ENCODE peak calls at places on chromosomes 13 and 19, in seven cellular contexts. E is pancreas, X is esophagus squamous epithelium, U is body of pancreas, J is AG04450, H is K562, G is gastrocnemius medialis. R is an unnamed sample. For H3K9me3, the result is how much of the 10 kb centered on the place peaks cover.

GRCh38 chr19:6521718-6522646 is 8.8 kb upstream of the TNFSF9 start:
- DNase-seq in X (no peak), J (no peak), E (no peak), U (no peak), H (peak), G (no peak), R (no peak)

GRCh38 chr19:46287585-46287984 is 9.3 kb upstream of the HIF3A start:
- DNase-seq in U (no peak), G (no peak), X (no peak), H (peak), J (no peak), E (no peak), R (no peak)

GRCh38 chr13:99501952-99502310 is 659 bp downstream of the TM9SF2 start:
- DNase-seq in E (peak), H (no peak), J (no peak), G (peak), X (no peak), U (peak), R (peak)

GRCh38 chr19:10769533-10770491 is 51.9 kb downstream of the DNM2 start:
- DNase-seq in X (no peak), E (peak), H (peak), J (no peak), G (peak), U (peak), R (peak)

GRCh38 chr19:16051254-16052025 is 24.9 kb upstream of the TPM4 start:
- DNase-seq in X (no peak), H (peak), E (no peak), J (no peak), G (no peak), U (no peak), R (no peak)

GRCh38 chr13:41631296-41631965 is 174.1 kb downstream of the RGCC start:
- DNase-seq in E (no peak), H (no peak), X (no peak), J (no peak), U (no peak), G (no peak), R (no peak)

GRCh38 chr19:11142528-11143171 is 12.9 kb downstream of the SPC24 start:
- DNase-seq in G (peak), U (peak), H (peak), E (peak), X (no peak), J (peak), R (peak)

GRCh38 chr13:24670927-24671326 is 9.3 kb upstream of the ATP12A start:
- DNase-seq in H (peak), X (no peak), J (no peak), G (no peak), E (no peak), U (no peak), R (no peak)

GRCh38 chr13:99031725-99032298 is 53.9 kb upstream of the DOCK9 start:
- DNase-seq in X (no peak), U (no peak), E (no peak), H (no peak), J (no peak), G (no peak), R (no peak)

GRCh38 chr19:38141108-38141507 is 82.9 kb downstream of the DPF1 start:
- DNase-seq in G (no peak), E (no peak), X (no peak), U (no peak), J (no peak), H (no peak), R (no peak)

GRCh38 chr19:35644206-35644986 is 2.9 kb downstream of the ETV2 start:
- DNase-seq in E (peak), J (peak), U (peak), G (peak), H (peak), X (peak), R (peak)

GRCh38 chr13:79582896-79583295 is 101.9 kb downstream of the NDFIP2 start:
- DNase-seq in E (no peak), J (no peak), G (no peak), X (no peak), U (no peak), H (no peak), R (no peak)
- TF ChIP-seq CTCF in E (no peak), J (no peak), G (no peak), X (no peak), U (no peak), H (no peak), R (no peak)

DNA sequence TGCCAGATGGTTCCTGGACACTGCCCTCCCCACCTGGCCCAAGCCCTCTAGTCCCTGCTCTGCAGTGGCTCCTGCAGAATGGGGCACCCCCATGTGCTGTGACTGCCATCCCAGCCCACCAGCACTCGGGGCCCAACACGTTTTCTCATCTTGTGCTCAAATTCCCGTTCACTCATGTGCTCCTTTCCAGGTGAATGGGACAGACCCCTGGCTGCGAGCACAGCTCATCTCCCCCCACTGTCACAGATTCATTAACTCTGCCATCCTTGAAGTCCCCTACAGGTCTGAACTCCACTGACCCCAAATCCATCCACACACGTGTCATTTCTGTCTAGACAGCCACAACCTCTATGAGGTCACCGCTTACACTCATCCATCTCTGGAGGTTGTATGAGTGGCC is 23.6 kb downstream of the TUBA3C start:
- DNase-seq in G (no peak), J (no peak), X (no peak), H (no peak), E (no peak), U (no peak), R (no peak)
- H3K9me3 ChIP-seq in G (under half), J (half or more), X (half or more), H (under half), E (under half), U (under half), R (under half)

GRCh38 chr13:78098249-78098648 is 179.6 kb upstream of the EDNRB start:
- DNase-seq in J (no peak), G (no peak), E (no peak), X (no peak), U (no peak), H (no peak), R (no peak)

GRCh38 chr13:78102121-78102677 is 183.6 kb upstream of the EDNRB start:
- DNase-seq in X (no peak), J (no peak), U (no peak), G (peak), E (peak), H (no peak), R (peak)

DNA sequence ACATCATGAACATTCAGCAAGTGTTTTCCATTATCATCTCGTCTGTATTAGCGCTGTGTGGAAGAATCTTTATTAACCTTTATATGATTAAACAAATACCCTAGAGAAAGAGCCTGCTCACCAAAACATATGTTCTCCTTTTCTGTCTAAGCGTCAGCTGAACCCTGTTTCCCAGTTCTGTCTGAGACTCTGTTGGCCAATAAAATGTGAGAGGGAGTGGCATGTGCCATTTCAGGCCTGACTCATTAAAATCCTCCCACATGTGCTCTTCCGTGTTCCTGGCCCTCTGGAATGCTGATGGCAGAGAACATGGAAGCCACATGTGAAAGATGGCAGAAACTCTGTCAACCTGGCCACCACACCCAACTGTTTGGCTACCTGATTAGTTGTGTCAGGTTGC is 181.8 kb upstream of the EDNRB start:
- DNase-seq in H (no peak), X (no peak), E (no peak), U (no peak), J (no peak), G (no peak), R (no peak)
- H3K27ac ChIP-seq in H (no peak), X (no peak), E (no peak), U (no peak), J (no peak), G (no peak), R (no peak)

GRCh38 chr13:45464687-45465453 is at the start of gene COG3:
- DNase-seq in E (peak), X (peak), J (peak), H (peak), U (peak), G (peak), R (peak)
- TF ChIP-seq CTCF in E (peak), X (peak), J (peak), H (peak), U (no peak), G (no peak), R (no peak)

DNA sequence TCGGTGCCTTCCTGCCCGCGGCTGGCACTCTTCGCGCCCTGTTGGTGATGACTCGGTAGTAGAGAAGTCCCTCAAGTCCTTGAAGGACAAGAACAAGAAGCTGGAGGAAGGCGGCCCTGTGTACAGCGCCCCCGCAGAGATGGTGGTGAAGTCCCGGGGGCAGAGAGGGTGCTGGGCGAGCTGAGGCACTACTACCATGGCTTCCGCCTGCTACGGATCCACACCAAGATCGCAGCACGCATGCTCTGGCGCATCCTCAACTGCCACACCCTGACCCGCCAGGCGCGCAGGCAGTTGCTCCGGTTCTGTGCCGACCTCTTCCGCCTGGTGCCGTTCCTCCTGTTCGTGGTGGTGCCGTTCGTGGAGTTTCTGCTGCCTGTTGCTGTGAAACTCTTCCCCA is 11.1 kb downstream of the ZSCAN1 start:
- DNase-seq in J (no peak), X (no peak), E (no peak), H (peak), G (no peak), U (no peak), R (no peak)
- H3K9me3 ChIP-seq in J (half or more), X (half or more), E (under half), H (under half), G (under half), U (under half), R (under half)

R was measured in adrenal gland.